ENCODE peak calls at places on chromosomes 4 and X, in nine cellular contexts. W is gastrocnemius medialis; D is left lung; Y is CD4-positive, alpha-beta memory T cell; T is CD8-positive, alpha-beta memory T cell; K is CD8-positive, alpha-beta T cell; N is aorta; A is endothelial cell of umbilical vein; Z is HCT116. H is an unnamed sample. For H3K9me3, the result is how much of the 10 kb centered on the place peaks cover.

GRCh38 chrX:124194903-124195302 is 137.6 kb upstream of the TEX13D start:
- DNase-seq in W (peak), D (no peak), Y (no peak), T (no peak), K (no peak), N (no peak), A (no peak), Z (no peak), H (no peak)

GRCh38 chr4:61204353-61204752 is 4.2 kb downstream of the ADGRL3 start:
- DNase-seq in W (no peak), D (no peak), Y (no peak), T (no peak), K (no peak), N (no peak), A (no peak), Z (no peak), H (no peak)

GRCh38 chr4:67103001-67103737 is 442.1 kb downstream of the CENPC start:
- DNase-seq in W (no peak), D (no peak), Y (no peak), T (no peak), K (no peak), N (no peak), A (no peak), Z (no peak), H (no peak)

GRCh38 chrX:55340896-55341433 is 76.2 kb upstream of the PAGE3 start:
- DNase-seq in W (no peak), D (no peak), Y (no peak), T (no peak), K (no peak), N (no peak), A (no peak), Z (no peak), H (no peak)

GRCh38 chr4:102678695-102679335 is 82.0 kb downstream of the MANBA start:
- DNase-seq in W (no peak), D (no peak), Y (no peak), T (no peak), K (no peak), N (no peak), A (no peak), Z (no peak), H (no peak)

GRCh38 chrX:19867411-19867732 is 20.0 kb downstream of the SH3KBP1 start:
- DNase-seq in W (no peak), D (no peak), Y (no peak), T (no peak), K (no peak), N (no peak), A (no peak), Z (no peak), H (no peak)

GRCh38 chr4:1201851-1202525 is 29.6 kb upstream of the SPON2 start:
- DNase-seq in W (peak), D (peak), Y (peak), T (peak), K (peak), N (peak), A (no peak), Z (no peak), H (peak)

GRCh38 chr4:68271851-68272756 is 26.6 kb upstream of the TMPRSS11B start:
- DNase-seq in W (no peak), D (no peak), Y (peak), T (no peak), K (no peak), N (no peak), A (peak), Z (peak), H (no peak)

GRCh38 chr4:6749340-6750171 is 33.0 kb upstream of the KIAA0232 start:
- DNase-seq in W (peak), D (peak), Y (no peak), T (no peak), K (no peak), N (peak), A (peak), Z (peak), H (no peak)

GRCh38 chrX:19964017-19964710 is 26.7 kb downstream of the BCLAF3 start:
- DNase-seq in W (no peak), D (no peak), Y (no peak), T (no peak), K (no peak), N (no peak), A (no peak), Z (no peak), H (no peak)

GRCh38 chr4:90546114-90546513 is 418.9 kb downstream of the CCSER1 start:
- DNase-seq in W (no peak), D (no peak), Y (no peak), T (no peak), K (no peak), N (no peak), A (peak), Z (no peak), H (no peak)

GRCh38 chr4:8414377-8414776 is 26.1 kb downstream of the ACOX3 start:
- DNase-seq in W (no peak), D (no peak), Y (peak), T (peak), K (no peak), N (no peak), A (no peak), Z (no peak), H (no peak)

GRCh38 chr4:40305329-40306193 is 29.6 kb upstream of the CHRNA9 start:
- DNase-seq in W (no peak), D (no peak), Y (no peak), T (no peak), K (peak), N (no peak), A (no peak), Z (no peak), H (no peak)

GRCh38 chrX:1207496-1208025 is 4.9 kb downstream of the CRLF2 start:
- DNase-seq in W (no peak), D (no peak), Y (no peak), T (no peak), K (no peak), N (no peak), A (no peak), Z (no peak), H (no peak)

GRCh38 chr4:2095236-2096072 is 36.3 kb downstream of the NAT8L start:
- DNase-seq in W (no peak), D (no peak), Y (no peak), T (no peak), K (no peak), N (no peak), A (no peak), Z (no peak), H (no peak)

GRCh38 chr4:20506827-20507226 is 193.4 kb upstream of the PACRGL start:
- DNase-seq in W (no peak), D (no peak), Y (no peak), T (no peak), K (no peak), N (no peak), A (peak), Z (no peak), H (no peak)

GRCh38 chr4:38313999-38314561 is 349.9 kb upstream of the KLF3 start:
- DNase-seq in W (no peak), D (no peak), Y (no peak), T (no peak), K (no peak), N (no peak), A (no peak), Z (no peak), H (no peak)

GRCh38 chrX:65586491-65586890 is 51.9 kb upstream of the LAS1L start:
- DNase-seq in W (no peak), D (no peak), Y (no peak), T (no peak), K (no peak), N (no peak), A (no peak), Z (no peak), H (no peak)

GRCh38 chr4:92104506-92104905 is 199.3 kb upstream of the GRID2 start:
- DNase-seq in W (no peak), D (no peak), Y (no peak), T (no peak), K (no peak), N (no peak), A (no peak), Z (no peak), H (no peak)

GRCh38 chr4:13548984-13549546 is 4.8 kb upstream of the NKX3-2 start:
- DNase-seq in W (no peak), D (peak), Y (peak), T (peak), K (peak), N (peak), A (peak), Z (peak), H (peak)

GRCh38 chr4:32133734-32134133 is 1413.6 kb downstream of the PCDH7 start:
- DNase-seq in W (no peak), D (no peak), Y (no peak), T (no peak), K (no peak), N (no peak), A (no peak), Z (no peak), H (no peak)

GRCh38 chrX:119503484-119503861 is 35.2 kb downstream of the SLC25A5 start:
- DNase-seq in W (no peak), D (no peak), Y (no peak), T (no peak), K (no peak), N (peak), A (peak), Z (no peak), H (no peak)

GRCh38 chr4:185383451-185383850 is 12.3 kb downstream of the LRP2BP start:
- DNase-seq in W (no peak), D (no peak), Y (no peak), T (no peak), K (no peak), N (no peak), A (no peak), Z (no peak), H (no peak)

GRCh38 chrX:9627827-9628406 is 137.7 kb downstream of the GPR143 start:
- DNase-seq in W (no peak), D (no peak), Y (no peak), T (no peak), K (no peak), N (no peak), A (no peak), Z (no peak), H (no peak)

GRCh38 chr4:169000315-169000714 is 9.7 kb downstream of the CBR4 start:
- DNase-seq in W (no peak), D (no peak), Y (no peak), T (no peak), K (no peak), N (no peak), A (no peak), Z (no peak), H (no peak)

DNA sequence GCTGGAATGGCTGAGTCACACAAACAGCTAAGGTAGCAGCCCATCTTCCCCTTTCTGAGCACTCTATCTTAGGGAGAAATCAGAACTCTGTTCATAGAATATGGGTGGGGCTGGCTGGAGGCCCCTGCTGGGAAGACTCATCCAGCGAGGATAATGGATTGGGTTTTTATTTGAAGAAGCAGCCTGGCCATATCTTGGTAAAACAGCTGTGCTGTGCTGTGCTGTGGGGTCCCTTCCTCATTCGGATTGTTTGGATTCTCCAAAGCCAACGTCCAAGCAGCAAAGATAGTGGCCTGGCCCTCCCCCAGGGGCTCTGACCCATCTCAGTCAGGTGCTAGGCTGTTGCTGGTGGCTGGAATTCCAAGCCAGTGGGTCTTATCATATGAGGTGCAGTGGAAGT is 63.8 kb downstream of the ZNF718 start:
- DNase-seq in W (no peak), D (no peak), Y (no peak), T (no peak), K (no peak), N (no peak), A (no peak), Z (no peak), H (no peak)
- H3K9me3 ChIP-seq in W (under half), D (half or more), Y (under half), T (under half), K (under half), N (under half), A (under half), Z (under half), H (under half)

DNA sequence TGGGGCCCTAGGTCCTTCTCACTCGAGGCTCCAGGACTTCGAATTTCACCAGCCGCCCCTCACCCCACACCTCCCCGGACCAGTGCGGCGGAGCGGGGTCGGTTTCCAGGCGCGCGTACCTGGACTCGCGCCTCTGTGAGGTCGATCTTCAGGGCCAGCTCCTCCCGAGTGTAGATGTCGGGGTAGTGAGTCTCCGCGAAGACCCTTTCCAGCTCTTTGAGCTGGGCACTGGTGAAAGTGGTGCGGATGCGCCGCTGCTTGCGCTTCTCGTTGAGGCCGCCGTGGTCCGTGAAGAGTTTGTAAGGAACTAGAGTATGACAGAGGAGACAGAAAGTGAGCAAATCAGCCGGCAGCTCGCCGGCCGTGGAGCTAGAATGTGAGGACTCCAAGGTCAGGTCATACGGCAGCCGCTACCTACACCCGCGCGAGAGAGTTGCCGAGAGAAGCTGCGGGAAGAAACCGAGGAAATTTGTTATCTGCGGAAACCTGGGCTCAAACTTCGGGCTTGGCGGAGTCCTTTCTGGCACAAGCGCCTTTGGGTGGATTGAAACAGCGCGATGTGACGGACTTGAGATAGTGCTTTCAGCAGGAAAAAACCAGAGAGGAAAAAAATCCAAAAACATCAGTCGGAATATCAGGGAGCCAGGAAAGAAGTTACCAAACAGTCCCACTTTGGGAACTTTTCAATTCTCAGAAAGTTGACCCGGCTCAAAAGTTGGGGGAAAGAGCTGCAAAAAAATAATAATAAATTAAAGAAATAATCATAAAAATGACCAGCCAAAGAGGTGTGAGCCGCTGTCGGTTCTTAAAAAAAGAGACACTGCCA is 1.1 kb downstream of the PHOX2B start:
- DNase-seq in W (no peak), D (peak), Y (no peak), T (no peak), K (no peak), N (no peak), A (no peak), Z (no peak), H (no peak)
- H3K9me3 ChIP-seq in W (under half), D (under half), Y (under half), T (under half), K (under half), N (under half), A (under half), Z (under half), H (under half)

DNA sequence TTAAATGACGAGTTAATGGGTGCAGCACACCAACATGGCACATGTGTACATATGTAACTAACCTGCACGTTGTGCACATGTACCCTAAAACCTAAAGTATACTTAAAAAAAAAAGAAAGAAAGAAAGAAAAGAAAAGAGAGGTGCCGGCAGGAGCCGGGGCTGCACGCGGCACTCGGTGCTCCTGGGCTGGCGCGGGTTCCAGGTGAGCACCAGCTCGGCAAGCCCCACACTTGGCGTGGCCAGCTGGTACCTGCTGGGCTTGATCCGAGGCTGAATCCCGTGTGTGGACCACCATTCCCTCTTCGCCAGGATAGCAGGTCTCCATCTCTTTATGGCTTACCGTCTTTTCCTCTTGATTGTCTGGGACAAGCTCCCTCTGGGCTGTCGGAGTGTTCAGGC is 17.9 kb upstream of the HERC6 start:
- DNase-seq in W (no peak), D (no peak), Y (no peak), T (no peak), K (no peak), N (no peak), A (no peak), Z (no peak), H (no peak)
- H3K9me3 ChIP-seq in W (under half), D (under half), Y (under half), T (under half), K (under half), N (under half), A (under half), Z (under half), H (under half)

GRCh38 chrX:37876716-37877115 is 29.3 kb upstream of the DYNLT3 start:
- DNase-seq in W (no peak), D (no peak), Y (no peak), T (no peak), K (no peak), N (no peak), A (no peak), Z (no peak), H (no peak)

GRCh38 chrX:37867509-37868153 is 20.3 kb upstream of the DYNLT3 start:
- DNase-seq in W (no peak), D (no peak), Y (no peak), T (no peak), K (no peak), N (no peak), A (no peak), Z (no peak), H (no peak)

GRCh38 chrX:37871626-37872302 is 24.4 kb upstream of the DYNLT3 start:
- DNase-seq in W (peak), D (no peak), Y (no peak), T (no peak), K (no peak), N (peak), A (peak), Z (peak), H (no peak)

GRCh38 chrX:37873220-37873619 is 25.8 kb upstream of the DYNLT3 start:
- DNase-seq in W (no peak), D (no peak), Y (no peak), T (no peak), K (no peak), N (no peak), A (no peak), Z (no peak), H (no peak)

GRCh38 chrX:37872303-37872655 is 24.9 kb upstream of the DYNLT3 start:
- DNase-seq in W (no peak), D (no peak), Y (no peak), T (no peak), K (no peak), N (no peak), A (no peak), Z (no peak), H (no peak)
- H3K9me3 ChIP-seq in W (under half), D (under half), Y (under half), T (under half), K (under half), N (under half), A (under half), Z (under half), H (under half)

GRCh38 chrX:63735882-63736281 is 49.1 kb downstream of the ARHGEF9 start:
- DNase-seq in W (no peak), D (no peak), Y (no peak), T (no peak), K (no peak), N (peak), A (no peak), Z (no peak), H (no peak)
- H3K9me3 ChIP-seq in W (under half), D (under half), Y (under half), T (under half), K (under half), N (under half), A (under half), Z (under half), H (under half)

DNA sequence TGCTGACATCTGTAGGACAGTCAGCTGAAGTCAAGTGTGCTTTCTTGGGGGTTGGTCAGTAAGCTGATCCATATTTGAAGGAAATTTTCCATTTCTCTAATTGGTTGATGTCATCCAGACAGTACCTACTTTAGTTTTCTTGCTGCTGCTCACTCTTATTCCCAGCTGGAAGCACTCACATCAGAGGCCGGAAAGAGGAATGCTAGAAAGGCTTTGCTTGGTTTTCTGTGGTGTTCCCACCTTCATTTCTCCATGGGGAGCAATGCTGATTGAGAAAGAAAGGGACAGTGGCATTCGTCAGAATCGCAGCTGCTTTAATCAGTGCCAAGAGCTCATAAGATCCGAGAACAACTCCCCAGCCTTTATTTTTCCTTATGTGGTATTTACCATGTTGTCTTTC is 227.0 kb downstream of the C4orf33 start:
- DNase-seq in W (no peak), D (no peak), Y (no peak), T (no peak), K (no peak), N (no peak), A (no peak), Z (no peak), H (no peak)
- H3K9me3 ChIP-seq in W (under half), D (under half), Y (under half), T (under half), K (under half), N (under half), A (under half), Z (under half), H (under half)

DNA sequence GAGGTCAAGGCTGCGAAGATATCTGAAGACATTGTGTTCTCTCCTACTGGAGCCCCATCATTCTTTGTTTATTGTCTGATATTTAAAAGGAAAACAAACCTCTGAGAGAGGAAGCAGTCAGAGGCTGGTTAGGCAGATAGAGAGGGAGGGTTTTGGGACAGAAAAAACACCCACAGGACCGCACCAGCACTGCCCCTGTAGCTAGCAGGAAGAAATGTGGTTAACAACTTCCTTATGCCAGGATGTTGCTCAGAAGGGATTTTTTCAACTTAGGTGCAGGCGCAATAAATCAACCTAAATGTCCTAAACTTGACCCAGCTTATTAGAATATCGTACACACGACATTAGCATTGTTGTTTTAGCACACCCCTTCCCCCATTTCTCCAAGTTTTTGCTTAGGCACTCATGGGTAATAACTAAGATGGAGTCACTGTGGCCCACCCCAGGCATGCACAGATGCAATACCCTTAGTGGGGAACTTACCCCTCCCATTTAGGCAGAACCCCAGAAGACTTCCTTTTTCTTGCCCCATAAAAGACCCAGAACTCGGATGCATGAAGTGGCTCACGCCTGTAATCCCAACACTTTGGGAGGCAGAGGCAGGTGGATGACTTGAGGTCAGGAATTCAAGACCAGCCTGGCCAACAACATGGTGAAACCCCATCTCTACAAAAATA is 2.8 kb upstream of the ZNF718 start:
- DNase-seq in W (no peak), D (no peak), Y (peak), T (peak), K (no peak), N (no peak), A (no peak), Z (no peak), H (no peak)
- H3K9me3 ChIP-seq in W (under half), D (half or more), Y (under half), T (under half), K (under half), N (under half), A (under half), Z (under half), H (under half)

H was measured in T-helper 17 cell.